ENCODE peak calls at places on chromosomes 3 and 15, in eight cellular contexts. D is A549, O is IMR-90, B is HCT116, V is GM12878, X is HepG2, Y is H1, J is K562. W is an unnamed sample.

GRCh38 chr3:159964166-159964973 is 24.3 kb upstream of the IL12A start:
- DNase-seq in Y (no peak), X (no peak), O (peak), J (no peak), B (no peak), V (peak), D (peak), W (peak)

GRCh38 chr15:92882697-92883642 is 17.2 kb upstream of the CHD2 start:
- DNase-seq in O (no peak), Y (no peak), V (no peak), J (peak), D (no peak), X (no peak), B (no peak), W (no peak)

GRCh38 chr3:182808041-182808765 is 14.9 kb downstream of the ATP11B start:
- DNase-seq in V (no peak), B (no peak), J (no peak), D (no peak), O (no peak), Y (no peak), X (no peak), W (no peak)

GRCh38 chr3:59424268-59425010 is 374.6 kb upstream of the CFAP20DC start:
- DNase-seq in X (no peak), B (no peak), Y (no peak), J (no peak), O (peak), V (no peak), D (no peak), W (no peak)

GRCh38 chr15:83063555-83063954 is 3.5 kb downstream of the BTBD1 start:
- DNase-seq in D (no peak), J (no peak), O (no peak), X (no peak), Y (no peak), V (no peak), B (no peak), W (no peak)

GRCh38 chr3:53753518-53754183 is 92.6 kb downstream of the CHDH start:
- DNase-seq in V (no peak), X (no peak), Y (no peak), D (no peak), O (no peak), B (no peak), J (no peak), W (no peak)

GRCh38 chr3:24494616-24495333 is at the start of gene THRB:
- DNase-seq in X (peak), J (peak), D (peak), Y (no peak), V (no peak), B (peak), O (no peak), W (peak)

GRCh38 chr3:139226731-139227130 is 117.1 kb upstream of the MRPS22 start:
- DNase-seq in Y (no peak), B (no peak), X (no peak), D (no peak), V (no peak), O (no peak), J (no peak), W (no peak)

GRCh38 chr3:123818921-123819429 is 65.2 kb downstream of the MYLK start:
- DNase-seq in B (no peak), J (no peak), V (no peak), X (peak), D (no peak), Y (no peak), O (peak), W (peak)

GRCh38 chr3:70000563-70001081 is 1.1 kb downstream of the SAMMSON start:
- DNase-seq in J (peak), O (peak), Y (no peak), X (no peak), B (no peak), V (no peak), D (peak), W (no peak)

GRCh38 chr15:20645956-20646355 is 104.4 kb upstream of the GOLGA6L6 start:
- DNase-seq in D (peak), X (no peak), Y (no peak), O (no peak), B (no peak), J (no peak), V (peak), W (no peak)

GRCh38 chr3:9770276-9770812 is 597 bp upstream of the CAMK1 start:
- DNase-seq in V (no peak), O (no peak), B (no peak), Y (no peak), D (peak), J (no peak), X (peak), W (no peak)

GRCh38 chr15:59296181-59296617 is 76.5 kb downstream of the MYO1E start:
- DNase-seq in O (peak), B (no peak), X (no peak), V (no peak), D (peak), Y (no peak), J (no peak), W (peak)

GRCh38 chr3:187021748-187022402 is 91.5 kb downstream of the ST6GAL1 start:
- DNase-seq in D (peak), Y (no peak), J (no peak), O (no peak), X (no peak), V (peak), B (no peak), W (no peak)

GRCh38 chr3:152047465-152047864 is 174.0 kb downstream of the SUCNR1 start:
- DNase-seq in X (no peak), O (peak), B (no peak), J (no peak), V (no peak), Y (no peak), D (no peak), W (peak)

GRCh38 chr3:11624704-11625375 is 18.9 kb downstream of the VGLL4 start:
- DNase-seq in J (no peak), D (no peak), O (no peak), B (no peak), Y (no peak), V (no peak), X (no peak), W (no peak)

GRCh38 chr3:46895761-46896160 is 18.2 kb downstream of the PTH1R start:
- DNase-seq in V (no peak), J (no peak), Y (no peak), X (no peak), B (no peak), D (no peak), O (no peak), W (no peak)

GRCh38 chr3:122033018-122033417 is 11.0 kb upstream of the ILDR1 start:
- DNase-seq in B (no peak), Y (no peak), O (no peak), D (no peak), X (no peak), J (no peak), V (no peak), W (no peak)

GRCh38 chr3:57948080-57948671 is 60.0 kb upstream of the FLNB start:
- DNase-seq in V (no peak), D (no peak), O (no peak), Y (no peak), J (no peak), X (peak), B (no peak), W (no peak)

GRCh38 chr3:191912616-191913204 is 451.7 kb downstream of the PYDC2 start:
- DNase-seq in D (no peak), O (no peak), V (no peak), J (no peak), Y (no peak), B (no peak), X (no peak), W (no peak)

DNA sequence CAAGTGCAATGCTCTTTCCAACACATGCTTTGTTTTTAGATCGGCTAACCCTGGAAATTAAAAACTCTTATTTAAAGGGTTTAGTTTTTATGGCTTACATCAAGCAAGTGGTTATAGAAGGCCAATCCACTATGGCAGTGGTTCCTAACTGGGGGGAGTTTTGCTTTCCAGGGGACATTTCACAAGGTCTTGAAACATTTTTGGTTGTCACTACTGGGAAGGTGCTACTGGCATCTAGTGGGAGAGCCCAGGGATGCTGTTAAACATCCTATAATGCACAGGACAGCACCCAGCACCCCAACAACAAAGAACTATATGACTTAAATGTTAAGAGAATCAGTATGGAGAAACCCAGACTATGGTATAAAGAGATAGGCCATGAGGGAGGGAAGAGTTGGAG is 439.0 kb downstream of the NTRK3 start:
- DNase-seq in Y (no peak), O (peak), B (no peak), J (no peak), X (no peak), D (no peak), V (no peak), W (no peak)
- H3K4me2 ChIP-seq in Y (no peak), O (no peak), B (no peak), J (no peak), X (no peak), D (no peak), V (no peak), W (no peak)

DNA sequence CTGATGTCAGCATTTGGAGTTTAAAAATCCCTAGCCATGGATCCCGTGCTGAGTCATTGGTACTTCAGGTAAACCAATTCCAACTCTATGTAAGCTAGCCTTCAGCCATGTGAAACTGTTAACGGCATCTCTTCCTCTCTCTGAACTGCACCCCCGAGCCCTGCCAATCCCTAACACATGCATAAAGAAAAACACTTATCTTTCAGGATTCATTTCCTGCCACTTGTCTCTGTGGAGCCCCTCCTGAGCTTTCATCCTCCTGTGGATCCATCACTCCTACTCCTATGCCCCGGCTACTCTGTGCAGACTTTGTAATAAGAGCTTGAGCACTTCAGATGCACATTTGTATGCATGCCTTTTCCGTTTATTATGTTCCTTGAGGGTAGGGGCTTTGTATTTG is 119.1 kb downstream of the AKAP13 start:
- DNase-seq in D (no peak), O (peak), J (no peak), Y (no peak), B (no peak), V (no peak), X (no peak), W (no peak)
- H3K27ac ChIP-seq in D (peak), O (no peak), J (no peak), Y (no peak), B (no peak), V (no peak), X (no peak), W (no peak)

GRCh38 chr3:51977449-51978142 is 2.7 kb downstream of the ABHD14A start:
- DNase-seq in O (no peak), X (no peak), B (no peak), J (no peak), V (no peak), Y (no peak), D (no peak), W (no peak)

GRCh38 chr3:51975857-51976549 is 1.1 kb downstream of the ABHD14A start:
- DNase-seq in J (peak), X (peak), B (no peak), O (peak), D (no peak), V (no peak), Y (no peak), W (peak)

GRCh38 chr3:51978143-51978502 is 3.3 kb downstream of the ABHD14A start:
- DNase-seq in Y (no peak), D (no peak), B (no peak), J (no peak), X (no peak), O (no peak), V (no peak), W (no peak)

GRCh38 chr3:51974277-51974962 is 444 bp upstream of the ABHD14A start:
- DNase-seq in B (no peak), D (no peak), V (no peak), O (no peak), X (no peak), Y (no peak), J (no peak), W (no peak)

GRCh38 chr3:51974963-51975856 is at the start of gene ABHD14A:
- DNase-seq in Y (no peak), B (no peak), V (no peak), X (peak), J (peak), D (peak), O (peak), W (peak)
- TF ChIP-seq POLR2A in Y (no peak), B (peak), V (peak), X (no peak), J (peak), D (peak), O (no peak), W (peak)

GRCh38 chr15:32698773-32699390 is 18.9 kb upstream of the GREM1 start:
- DNase-seq in B (no peak), V (no peak), D (no peak), X (no peak), Y (no peak), J (no peak), O (peak), W (no peak)
- H3K4me2 ChIP-seq in B (no peak), V (no peak), D (no peak), X (no peak), Y (no peak), J (no peak), O (no peak), W (no peak)

DNA sequence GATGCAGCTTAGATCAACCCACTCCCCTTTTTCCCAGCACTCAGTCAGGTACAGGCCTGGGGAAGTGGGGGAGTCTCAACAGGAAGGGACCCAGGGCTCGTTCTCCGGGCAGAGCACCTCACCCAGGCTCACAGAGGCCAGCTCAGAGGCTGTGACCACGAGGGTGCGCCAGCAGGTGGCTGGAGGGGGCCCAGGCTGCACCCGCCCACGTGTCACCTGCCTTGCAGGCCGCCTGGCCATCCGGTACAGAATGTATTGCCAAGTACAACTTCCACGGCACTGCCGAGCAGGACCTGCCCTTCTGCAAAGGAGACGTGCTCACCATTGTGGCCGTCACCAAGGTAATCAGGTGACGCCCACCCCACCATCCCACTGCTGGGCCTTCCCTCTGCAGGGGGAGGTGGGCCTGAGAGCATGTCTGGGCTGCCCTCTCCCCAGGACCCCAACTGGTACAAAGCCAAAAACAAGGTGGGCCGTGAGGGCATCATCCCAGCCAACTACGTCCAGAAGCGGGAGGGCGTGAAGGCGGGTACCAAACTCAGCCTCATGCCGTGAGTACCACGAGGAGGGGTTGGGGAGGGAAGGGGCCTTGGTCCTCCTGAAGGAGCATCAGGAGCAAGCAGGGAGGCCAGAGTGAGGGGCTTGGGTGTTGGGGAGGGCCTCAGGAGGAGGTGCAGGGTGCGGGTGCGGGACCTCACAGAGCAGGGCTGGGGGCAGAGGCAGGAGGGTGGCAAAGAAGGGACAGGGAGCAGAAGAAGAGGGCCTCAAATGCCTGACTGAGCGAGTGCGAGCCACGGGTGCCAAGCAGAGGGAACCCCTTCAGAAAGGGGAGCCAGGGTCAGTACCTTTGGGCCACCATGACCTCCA is 14.0 kb upstream of the LMAN1L start:
- DNase-seq in B (no peak), V (no peak), D (no peak), O (no peak), Y (no peak), J (no peak), X (no peak), W (no peak)
- H3K27ac ChIP-seq in B (no peak), V (peak), D (no peak), O (no peak), Y (no peak), J (no peak), X (no peak), W (no peak)

GRCh38 chr3:45145681-45146614 is at the start of gene CDCP1:
- DNase-seq in B (no peak), V (no peak), X (no peak), Y (no peak), D (no peak), O (no peak), J (peak), W (no peak)
- TF ChIP-seq POLR2A in B (peak), V (no peak), X (no peak), Y (no peak), D (no peak), O (no peak), J (no peak), W (no peak)